ENCODE peak calls at places on chromosomes 3 and 15, in four cellular contexts. T, A, W and J are unnamed samples.

GRCh38 chr3:178195824-178196223 is 340.4 kb upstream of the KCNMB2 start:
- DNase-seq in T (no peak), A (peak), W (peak), J (peak)

GRCh38 chr3:15023249-15023648 is 41.9 kb downstream of the MRPS25 start:
- DNase-seq in T (no peak), A (no peak), W (no peak), J (no peak)

GRCh38 chr3:112132975-112133448 is at the start of gene GCSAM:
- DNase-seq in T (no peak), A (no peak), W (peak), J (no peak)

GRCh38 chr3:14808025-14808424 is 10.7 kb upstream of the FGD5 start:
- DNase-seq in T (no peak), A (no peak), W (no peak), J (no peak)

GRCh38 chr3:111319598-111319997 is 222.4 kb upstream of the CD96 start:
- DNase-seq in T (no peak), A (no peak), W (no peak), J (no peak)

GRCh38 chr15:92780816-92781215 is 119.3 kb upstream of the CHD2 start:
- DNase-seq in T (no peak), A (no peak), W (no peak), J (no peak)

GRCh38 chr3:152126260-152126659 is 142.5 kb upstream of the MBNL1 start:
- DNase-seq in T (no peak), A (no peak), W (peak), J (no peak)

GRCh38 chr3:179133575-179133974 is 14.6 kb upstream of the PIK3CA start:
- DNase-seq in T (no peak), A (no peak), W (no peak), J (no peak)

GRCh38 chr3:121651684-121652083 is 9.0 kb downstream of the HCLS1 start:
- DNase-seq in T (no peak), A (no peak), W (peak), J (no peak)

GRCh38 chr3:142424754-142425153 is 23.1 kb downstream of the XRN1 start:
- DNase-seq in T (no peak), A (no peak), W (no peak), J (no peak)

GRCh38 chr3:34106879-34107278 is 308.4 kb downstream of the PDCD6IP start:
- DNase-seq in T (peak), A (peak), W (peak), J (no peak)

GRCh38 chr3:57971975-57972374 is 36.2 kb upstream of the FLNB start:
- DNase-seq in T (no peak), A (no peak), W (peak), J (no peak)

GRCh38 chr15:68620721-68621528 is 42.1 kb downstream of the CORO2B start:
- DNase-seq in T (no peak), A (peak), W (peak), J (peak)

GRCh38 chr15:32824777-32825176 is 107.0 kb downstream of the GREM1 start:
- DNase-seq in T (no peak), A (peak), W (peak), J (no peak)

GRCh38 chr15:81152799-81153198 is 18.7 kb downstream of the CFAP161 start:
- DNase-seq in T (no peak), A (no peak), W (peak), J (no peak)

GRCh38 chr15:39846108-39846507 is 63.5 kb upstream of the FSIP1 start:
- DNase-seq in T (no peak), A (no peak), W (no peak), J (no peak)

GRCh38 chr3:89411211-89411610 is 303.8 kb downstream of the EPHA3 start:
- DNase-seq in T (no peak), A (no peak), W (no peak), J (no peak)
- TF ChIP-seq CTCF in T (no peak), A (no peak), W (no peak), J (no peak)

GRCh38 chr3:172569128-172570008 is 46.1 kb upstream of the TNFSF10 start:
- DNase-seq in T (no peak), A (no peak), W (peak), J (no peak)
- TF ChIP-seq CTCF in T (no peak), A (no peak), W (no peak), J (no peak)

GRCh38 chr3:27253831-27254230 is 115.4 kb downstream of the NEK10 start:
- DNase-seq in T (peak), A (peak), W (peak), J (peak)
- TF ChIP-seq CTCF in T (peak), A (peak), W (peak), J (peak)

DNA sequence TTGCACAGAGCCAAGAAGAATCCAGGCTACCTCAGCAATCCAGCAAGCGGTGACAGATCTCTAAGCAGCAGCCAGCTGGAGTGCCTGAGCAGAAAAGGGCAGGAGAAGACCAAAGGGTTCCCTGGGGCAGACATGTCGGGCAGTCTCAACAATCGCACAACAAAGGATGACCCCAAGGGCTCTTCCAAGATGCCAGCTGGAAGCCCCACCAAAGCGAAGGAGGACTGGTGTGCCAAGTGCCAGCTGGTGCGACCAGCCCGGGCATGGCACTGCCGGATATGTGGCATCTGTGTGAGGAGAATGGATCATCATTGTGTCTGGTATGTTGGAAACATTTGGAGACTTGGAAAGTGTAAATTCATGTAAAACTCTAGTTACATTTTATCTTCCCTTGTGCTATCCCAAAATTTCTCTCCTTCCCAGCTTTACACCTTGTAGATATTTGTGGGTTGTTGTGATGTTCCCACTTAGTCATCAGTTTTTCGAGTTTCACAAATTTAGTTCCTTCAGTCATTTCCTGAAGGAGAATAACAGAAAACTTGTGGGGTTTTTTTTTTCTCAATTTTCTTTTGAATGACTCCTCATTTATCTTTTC is 6.4 kb downstream of the ZDHHC23 start:
- DNase-seq in T (no peak), A (no peak), W (no peak), J (no peak)
- TF ChIP-seq CTCF in T (no peak), A (no peak), W (no peak), J (no peak)

DNA sequence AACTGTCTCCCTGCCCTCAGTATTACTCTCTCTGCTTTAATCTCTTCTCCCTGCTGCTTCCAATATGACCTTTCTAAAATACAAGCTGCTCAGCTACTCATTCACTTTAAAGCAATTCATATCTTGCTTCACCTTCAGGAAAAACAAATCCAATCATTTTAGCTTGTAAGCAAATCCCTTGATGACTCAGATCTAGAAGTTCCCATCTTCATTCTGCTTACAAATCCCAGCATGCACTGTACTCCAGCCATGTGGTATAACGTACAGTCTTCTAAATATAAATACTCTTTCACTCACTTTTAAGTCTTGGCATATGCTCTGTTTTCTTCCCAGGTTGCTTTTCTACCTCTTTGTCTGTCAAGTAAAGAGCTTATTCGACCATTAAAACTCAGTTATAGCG is 1009.1 kb upstream of the SEMA6D start:
- DNase-seq in T (no peak), A (no peak), W (peak), J (no peak)
- TF ChIP-seq CTCF in T (no peak), A (no peak), W (no peak), J (no peak)

GRCh38 chr15:48330855-48331795 is at the start of gene DUT:
- DNase-seq in T (peak), A (peak), W (peak), J (peak)
- TF ChIP-seq CTCF in T (no peak), A (no peak), W (no peak), J (no peak)